ENCODE peak calls at places on chromosome 13, in five cellular contexts. One of them, this sample, is unnamed.

GRCh38 chr13:46640843-46641242 is 87.9 kb downstream of the LRCH1 start:
- DNase-seq in GF-D8: no peak
- DNase-seq in fibroblast of the conjunctiva: no peak
- DNase-seq in sigmoid colon: no peak
- DNase-seq in NAMALWA: no peak
- DNase-seq in this sample: no peak

GRCh38 chr13:75978815-75979214 is 342.7 kb downstream of the LMO7 start:
- DNase-seq in sigmoid colon: no peak
- DNase-seq in GF-D8: no peak
- DNase-seq in NAMALWA: no peak
- DNase-seq in fibroblast of the conjunctiva: no peak
- DNase-seq in this sample: no peak

GRCh38 chr13:20713751-20714150 is 10.3 kb downstream of the IL17D start:
- DNase-seq in GF-D8: no peak
- DNase-seq in sigmoid colon: no peak
- DNase-seq in NAMALWA: no peak
- DNase-seq in fibroblast of the conjunctiva: no peak
- DNase-seq in this sample: no peak

GRCh38 chr13:100633461-100633860 is 41.1 kb downstream of the TMTC4 start:
- DNase-seq in fibroblast of the conjunctiva: peak
- DNase-seq in sigmoid colon: no peak
- DNase-seq in NAMALWA: no peak
- DNase-seq in GF-D8: no peak
- DNase-seq in this sample: no peak

GRCh38 chr13:113086031-113086750 is 19.4 kb upstream of the F7 start:
- DNase-seq in fibroblast of the conjunctiva: no peak
- DNase-seq in sigmoid colon: no peak
- DNase-seq in GF-D8: no peak
- DNase-seq in NAMALWA: no peak
- DNase-seq in this sample: no peak

GRCh38 chr13:31050486-31051400 is 111.0 kb downstream of the HSPH1 start:
- DNase-seq in fibroblast of the conjunctiva: no peak
- DNase-seq in NAMALWA: peak
- DNase-seq in GF-D8: no peak
- DNase-seq in sigmoid colon: no peak
- DNase-seq in this sample: no peak

GRCh38 chr13:33299626-33300025 is 14.1 kb upstream of the STARD13 start:
- DNase-seq in NAMALWA: no peak
- DNase-seq in sigmoid colon: no peak
- DNase-seq in GF-D8: no peak
- DNase-seq in fibroblast of the conjunctiva: no peak
- DNase-seq in this sample: no peak

GRCh38 chr13:35485451-35485850 is 9.0 kb upstream of the MAB21L1 start:
- DNase-seq in NAMALWA: peak
- DNase-seq in GF-D8: no peak
- DNase-seq in fibroblast of the conjunctiva: no peak
- DNase-seq in sigmoid colon: no peak
- DNase-seq in this sample: no peak

GRCh38 chr13:75760182-75760981 is 124.3 kb downstream of the LMO7 start:
- DNase-seq in GF-D8: no peak
- DNase-seq in sigmoid colon: no peak
- DNase-seq in NAMALWA: peak
- DNase-seq in fibroblast of the conjunctiva: no peak
- DNase-seq in this sample: no peak

GRCh38 chr13:26540319-26540718 is 17.2 kb upstream of the WASF3 start:
- DNase-seq in sigmoid colon: no peak
- DNase-seq in fibroblast of the conjunctiva: peak
- DNase-seq in GF-D8: no peak
- DNase-seq in NAMALWA: no peak
- DNase-seq in this sample: no peak